ENCODE peak calls at places on chromosomes 12 and 14, in six cellular contexts. One of them, this sample, is unnamed.

GRCh38 chr12:127179199-127179598 is 1087.8 kb upstream of the TMEM132C start:
- DNase-seq in Calu3: no peak
- DNase-seq in left lung: no peak
- DNase-seq in cardiac fibroblast: peak; percentile 80
- DNase-seq in H9: no peak
- DNase-seq in GM12865: no peak
- DNase-seq in this sample: no peak

GRCh38 chr12:29725587-29726320 is 58.0 kb downstream of the TMTC1 start:
- DNase-seq in Calu3: no peak
- DNase-seq in left lung: no peak
- DNase-seq in cardiac fibroblast: peak; percentile 99
- DNase-seq in H9: no peak
- DNase-seq in GM12865: peak; percentile 62
- DNase-seq in this sample: no peak

GRCh38 chr12:132269266-132269968 is 60.0 kb downstream of the GALNT9 start:
- DNase-seq in Calu3: no peak
- DNase-seq in left lung: no peak
- DNase-seq in cardiac fibroblast: no peak
- DNase-seq in H9: no peak
- DNase-seq in GM12865: no peak
- DNase-seq in this sample: no peak

GRCh38 chr14:106564058-106564643 is 1037.8 kb downstream of the TMEM121 start:
- DNase-seq in Calu3: peak; percentile 79
- DNase-seq in left lung: no peak
- DNase-seq in cardiac fibroblast: peak; percentile 1
- DNase-seq in H9: no peak
- DNase-seq in GM12865: peak; percentile 68
- DNase-seq in this sample: peak; percentile 56

GRCh38 chr12:113462117-113462774 is 9.4 kb downstream of the LHX5 start:
- DNase-seq in Calu3: peak; percentile 90
- DNase-seq in left lung: peak; percentile 79
- DNase-seq in cardiac fibroblast: peak; percentile 81
- DNase-seq in H9: peak; percentile 90
- DNase-seq in GM12865: peak; percentile 62
- DNase-seq in this sample: peak; percentile 55

GRCh38 chr14:69153848-69154208 is 909 bp upstream of the DCAF5 start:
- DNase-seq in Calu3: no peak
- DNase-seq in left lung: peak; percentile 44
- DNase-seq in cardiac fibroblast: peak; percentile 42
- DNase-seq in H9: no peak
- DNase-seq in GM12865: peak; percentile 16
- DNase-seq in this sample: no peak

GRCh38 chr14:102928412-102929348 is 6.2 kb downstream of the AMN start:
- DNase-seq in Calu3: peak; percentile 91
- DNase-seq in left lung: peak; percentile 86
- DNase-seq in cardiac fibroblast: peak; percentile 29
- DNase-seq in H9: peak; percentile 88
- DNase-seq in GM12865: peak; percentile 84
- DNase-seq in this sample: peak; percentile 72

GRCh38 chr14:105852378-105853088 is 326.1 kb downstream of the TMEM121 start:
- DNase-seq in Calu3: no peak
- DNase-seq in left lung: peak; percentile 26
- DNase-seq in cardiac fibroblast: no peak
- DNase-seq in H9: peak; percentile 10
- DNase-seq in GM12865: no peak
- DNase-seq in this sample: no peak

GRCh38 chr12:120468271-120468845 is 1.2 kb downstream of the SRSF9 start:
- DNase-seq in Calu3: peak; percentile 32
- DNase-seq in left lung: peak; percentile 42
- DNase-seq in cardiac fibroblast: peak; percentile 75
- DNase-seq in H9: peak; percentile 55
- DNase-seq in GM12865: peak; percentile 63
- DNase-seq in this sample: peak; percentile 21

GRCh38 chr14:37493606-37494005 is 101.4 kb downstream of the FOXA1 start:
- DNase-seq in Calu3: no peak
- DNase-seq in left lung: no peak
- DNase-seq in cardiac fibroblast: no peak
- DNase-seq in H9: no peak
- DNase-seq in GM12865: no peak
- DNase-seq in this sample: no peak

GRCh38 chr12:50776749-50777728 is 13.1 kb downstream of the ATF1 start:
- DNase-seq in Calu3: no peak
- DNase-seq in left lung: no peak
- DNase-seq in cardiac fibroblast: no peak
- DNase-seq in H9: no peak
- DNase-seq in GM12865: no peak
- DNase-seq in this sample: no peak

GRCh38 chr12:30835216-30835615 is 80.5 kb upstream of the CAPRIN2 start:
- DNase-seq in Calu3: no peak
- DNase-seq in left lung: no peak
- DNase-seq in cardiac fibroblast: no peak
- DNase-seq in H9: peak; percentile 12
- DNase-seq in GM12865: no peak
- DNase-seq in this sample: no peak

GRCh38 chr14:68384335-68384734 is 408.5 kb downstream of the ZFP36L1 start:
- DNase-seq in Calu3: no peak
- DNase-seq in left lung: peak; percentile 74
- DNase-seq in cardiac fibroblast: no peak
- DNase-seq in H9: no peak
- DNase-seq in GM12865: no peak
- DNase-seq in this sample: no peak

GRCh38 chr12:52849511-52849910 is 717 bp upstream of the KRT78 start:
- DNase-seq in Calu3: no peak
- DNase-seq in left lung: no peak
- DNase-seq in cardiac fibroblast: no peak
- DNase-seq in H9: peak; percentile 25
- DNase-seq in GM12865: no peak
- DNase-seq in this sample: no peak

GRCh38 chr14:79328863-79329262 is 882.4 kb downstream of the DIO2 start:
- DNase-seq in Calu3: no peak
- DNase-seq in left lung: no peak
- DNase-seq in cardiac fibroblast: peak; percentile 30
- DNase-seq in H9: no peak
- DNase-seq in GM12865: no peak
- DNase-seq in this sample: no peak

GRCh38 chr14:61188936-61189808 is 92.0 kb downstream of the TMEM30B start:
- DNase-seq in Calu3: peak; percentile 83
- DNase-seq in left lung: peak; percentile 57
- DNase-seq in cardiac fibroblast: peak; percentile 81
- DNase-seq in H9: peak; percentile 78
- DNase-seq in GM12865: peak; percentile 72
- DNase-seq in this sample: no peak

GRCh38 chr12:106110626-106111300 is 28.0 kb downstream of the NUAK1 start:
- DNase-seq in Calu3: no peak
- DNase-seq in left lung: no peak
- DNase-seq in cardiac fibroblast: no peak
- DNase-seq in H9: no peak
- DNase-seq in GM12865: no peak
- DNase-seq in this sample: no peak

GRCh38 chr12:93802698-93803097 is 125.5 kb downstream of the CRADD start:
- DNase-seq in Calu3: no peak
- DNase-seq in left lung: no peak
- DNase-seq in cardiac fibroblast: peak; percentile 47
- DNase-seq in H9: no peak
- DNase-seq in GM12865: no peak
- DNase-seq in this sample: no peak

GRCh38 chr12:129911437-129912049 is 7.7 kb upstream of the TMEM132D start:
- DNase-seq in Calu3: peak; percentile 32
- DNase-seq in left lung: no peak
- DNase-seq in cardiac fibroblast: peak; percentile 27
- DNase-seq in H9: peak; percentile 85
- DNase-seq in GM12865: peak; percentile 58
- DNase-seq in this sample: no peak

GRCh38 chr12:50182461-50182860 is 15.3 kb upstream of the CERS5 start:
- DNase-seq in Calu3: no peak
- DNase-seq in left lung: no peak
- DNase-seq in cardiac fibroblast: no peak
- DNase-seq in H9: no peak
- DNase-seq in GM12865: no peak
- DNase-seq in this sample: no peak

GRCh38 chr12:48997719-48998496 is 1.3 kb downstream of the DDN start:
- DNase-seq in Calu3: peak; percentile 28
- DNase-seq in left lung: no peak
- DNase-seq in cardiac fibroblast: no peak
- DNase-seq in H9: peak; percentile 79
- DNase-seq in GM12865: peak; percentile 84
- DNase-seq in this sample: peak; percentile 68
- TF ChIP-seq CTCF in Calu3: no peak
- TF ChIP-seq CTCF in left lung: no peak
- TF ChIP-seq CTCF in cardiac fibroblast: no peak
- TF ChIP-seq CTCF in H9: no peak
- TF ChIP-seq CTCF in GM12865: no peak
- TF ChIP-seq CTCF in this sample: no peak

GRCh38 chr12:48972213-48973021 is 882 bp upstream of the WNT10B start:
- DNase-seq in Calu3: no peak
- DNase-seq in left lung: no peak
- DNase-seq in cardiac fibroblast: no peak
- DNase-seq in H9: peak; percentile 68
- DNase-seq in GM12865: no peak
- DNase-seq in this sample: no peak

GRCh38 chr12:48973531-48973930 is 2.0 kb upstream of the WNT10B start:
- DNase-seq in Calu3: no peak
- DNase-seq in left lung: no peak
- DNase-seq in cardiac fibroblast: no peak
- DNase-seq in H9: no peak
- DNase-seq in GM12865: no peak
- DNase-seq in this sample: no peak

GRCh38 chr12:48970702-48971334 is 717 bp downstream of the WNT10B start:
- DNase-seq in Calu3: no peak
- DNase-seq in left lung: no peak
- DNase-seq in cardiac fibroblast: no peak
- DNase-seq in H9: no peak
- DNase-seq in GM12865: no peak
- DNase-seq in this sample: no peak

GRCh38 chr12:48973084-48973483 is 1.5 kb upstream of the WNT10B start:
- DNase-seq in Calu3: no peak
- DNase-seq in left lung: no peak
- DNase-seq in cardiac fibroblast: no peak
- DNase-seq in H9: no peak
- DNase-seq in GM12865: no peak
- DNase-seq in this sample: no peak

DNA sequence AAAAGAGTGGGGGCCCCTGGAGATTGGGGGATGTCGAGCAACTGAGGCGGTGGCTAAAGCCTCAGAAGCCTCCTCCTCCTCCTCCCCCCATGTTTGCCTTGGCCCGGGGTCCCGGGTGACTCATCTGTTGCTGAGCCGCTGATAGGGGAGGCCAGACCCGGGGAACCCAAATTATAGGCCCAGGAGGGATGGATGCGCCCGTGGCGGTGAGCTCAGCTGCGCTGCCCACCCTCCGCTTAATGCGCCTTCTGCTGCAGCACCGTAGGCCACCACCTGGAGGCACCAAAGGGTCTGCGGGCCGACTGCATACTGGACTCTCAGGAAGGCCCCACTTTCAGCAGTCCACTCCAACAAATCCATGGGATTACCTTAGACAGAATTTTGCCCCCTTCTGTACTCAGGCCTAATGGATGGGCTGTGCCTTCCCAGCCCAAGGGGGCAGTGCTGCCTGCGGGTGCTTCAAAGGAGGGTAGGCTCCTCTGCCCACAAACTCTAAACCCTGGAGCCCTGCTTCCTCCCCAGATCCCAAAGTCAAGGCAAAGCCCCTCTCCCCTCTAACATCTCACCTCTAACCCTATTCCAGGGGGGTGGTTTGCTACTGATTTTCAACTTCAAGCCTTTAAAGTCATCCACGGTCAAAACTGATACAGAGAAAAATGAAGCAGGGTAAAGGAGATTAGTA is 2.6 kb upstream of the WNT10B start:
- DNase-seq in Calu3: peak; percentile 31
- DNase-seq in left lung: no peak
- DNase-seq in cardiac fibroblast: peak; percentile 63
- DNase-seq in H9: peak; percentile 83
- DNase-seq in GM12865: no peak
- DNase-seq in this sample: no peak
- TF ChIP-seq CTCF in Calu3: peak; percentile 37
- TF ChIP-seq CTCF in left lung: peak; percentile 65
- TF ChIP-seq CTCF in cardiac fibroblast: peak; percentile 90
- TF ChIP-seq CTCF in H9: peak; percentile 77
- TF ChIP-seq CTCF in GM12865: peak; percentile 65
- TF ChIP-seq CTCF in this sample: no peak

DNA sequence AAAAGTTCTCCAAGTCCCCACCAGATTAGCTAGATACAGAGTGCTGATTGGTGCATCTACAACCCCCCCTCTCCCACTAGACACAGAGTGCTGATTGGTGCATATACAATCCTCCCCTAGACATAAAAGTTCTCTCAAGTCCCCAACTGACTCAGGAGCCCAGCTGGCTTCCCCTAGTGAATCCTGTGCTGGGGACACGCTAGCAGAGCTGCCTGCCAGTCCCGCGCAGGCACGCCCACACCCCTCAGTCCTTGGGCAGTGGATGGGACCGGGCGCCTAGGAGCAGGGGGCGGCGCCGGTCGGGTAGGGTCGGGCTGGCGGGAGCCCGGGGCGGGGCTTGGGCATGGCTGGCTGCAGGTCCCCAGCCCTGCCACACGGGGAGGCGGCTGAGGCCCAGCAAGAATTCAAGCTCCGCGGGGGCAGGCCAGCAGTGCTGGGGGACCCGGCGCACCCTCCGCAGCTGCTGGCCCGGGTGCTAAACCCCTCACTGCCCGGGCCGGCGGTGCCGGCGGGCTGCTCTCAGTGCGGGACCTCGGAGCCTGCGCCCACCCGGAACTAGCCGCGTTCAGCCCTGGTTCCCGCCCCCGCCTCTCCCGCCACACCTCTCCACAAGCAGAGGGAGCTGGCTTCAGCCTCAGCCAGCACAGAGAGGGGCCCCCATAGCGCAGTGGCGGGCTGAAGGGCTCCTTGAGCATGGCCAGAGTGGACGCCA is 64.3 kb upstream of the DDHD1 start:
- DNase-seq in Calu3: peak; percentile 86
- DNase-seq in left lung: peak; percentile 81
- DNase-seq in cardiac fibroblast: peak; percentile 58
- DNase-seq in H9: peak; percentile 97
- DNase-seq in GM12865: peak; percentile 88
- DNase-seq in this sample: peak; percentile 78
- TF ChIP-seq CTCF in Calu3: peak; percentile 65
- TF ChIP-seq CTCF in left lung: peak; percentile 82
- TF ChIP-seq CTCF in cardiac fibroblast: peak; percentile 31
- TF ChIP-seq CTCF in H9: peak; percentile 73
- TF ChIP-seq CTCF in GM12865: peak; percentile 47
- TF ChIP-seq CTCF in this sample: no peak

DNA sequence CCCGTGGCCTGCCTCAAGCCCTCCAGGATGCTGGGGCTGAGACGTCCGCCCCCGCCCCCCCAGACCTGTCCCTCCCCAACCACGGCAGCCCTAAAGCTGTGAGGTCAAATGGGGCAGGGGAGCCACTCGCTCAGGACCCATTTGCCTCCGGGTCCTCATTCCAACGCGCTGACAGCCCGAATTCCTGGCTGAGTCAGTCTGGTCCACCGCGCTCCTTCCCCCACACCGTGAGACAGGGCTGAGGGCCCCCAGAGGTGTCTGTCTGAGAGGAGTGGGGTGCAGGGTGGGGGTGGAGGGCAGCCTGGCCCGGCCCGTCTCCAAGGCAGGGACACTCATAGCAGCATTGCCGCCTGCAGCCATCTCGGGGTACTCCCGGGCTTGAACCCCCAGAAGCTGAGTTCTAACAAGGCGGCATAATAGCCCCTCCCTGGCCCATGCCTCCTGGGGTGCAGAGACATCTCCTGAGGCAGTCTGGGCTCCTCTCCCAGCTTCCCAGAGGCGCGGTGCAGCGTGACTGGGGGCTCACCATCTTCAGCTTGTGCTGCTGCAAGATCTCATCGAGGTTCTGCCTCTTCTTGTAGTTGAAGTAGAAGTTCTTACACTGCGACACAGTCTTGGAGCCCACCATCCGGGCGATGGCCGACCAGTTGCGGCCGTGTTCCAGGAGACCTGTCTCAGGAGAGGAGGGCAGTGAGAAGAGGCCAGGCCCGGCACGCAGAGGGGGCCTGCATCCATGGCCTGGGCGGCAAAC is 90.5 kb downstream of the RFLNA start:
- DNase-seq in Calu3: no peak
- DNase-seq in left lung: no peak
- DNase-seq in cardiac fibroblast: peak; percentile 88
- DNase-seq in H9: no peak
- DNase-seq in GM12865: no peak
- DNase-seq in this sample: no peak
- TF ChIP-seq CTCF in Calu3: no peak
- TF ChIP-seq CTCF in left lung: no peak
- TF ChIP-seq CTCF in cardiac fibroblast: no peak
- TF ChIP-seq CTCF in H9: no peak
- TF ChIP-seq CTCF in GM12865: no peak
- TF ChIP-seq CTCF in this sample: no peak